ENCODE peak calls at places on chromosome 21, in seven cellular contexts. I, J, D, Q, Y, H and S are unnamed samples.

GRCh38 chr21:17780539-17780938 is 38.6 kb downstream of the C21orf91 start:
- DNase-seq in H (no peak), I (no peak), J (no peak), D (no peak), Q (peak; percentile 8), Y (peak; percentile 13), S (no peak)

GRCh38 chr21:40976198-40977114 is 129.5 kb upstream of the DSCAM start:
- DNase-seq in Q (no peak), Y (no peak), H (no peak), J (no peak), I (no peak), D (no peak), S (no peak)

GRCh38 chr21:41167348-41168342 is at the start of gene BACE2:
- DNase-seq in H (peak; percentile 2), J (peak; percentile 68), D (no peak), I (peak; percentile 75), Y (peak; percentile 72), Q (peak; percentile 80), S (peak; percentile 90)

GRCh38 chr21:14040386-14040785 is 170.4 kb downstream of the LIPI start:
- DNase-seq in D (no peak), Q (no peak), Y (no peak), H (no peak), J (no peak), I (no peak), S (no peak)

GRCh38 chr21:35366348-35367085 is 317.4 kb upstream of the RUNX1 start:
- DNase-seq in H (peak; percentile 35), I (no peak), J (peak; percentile 54), Y (no peak), Q (no peak), D (no peak), S (no peak)

GRCh38 chr21:39564200-39564599 is 48.5 kb upstream of the B3GALT5 start:
- DNase-seq in H (no peak), Q (no peak), I (no peak), D (no peak), J (no peak), Y (no peak), S (no peak)

GRCh38 chr21:14361958-14362357 is 21.0 kb downstream of the HSPA13 start:
- DNase-seq in Q (no peak), D (no peak), H (no peak), I (no peak), J (no peak), Y (peak; percentile 73), S (no peak)

GRCh38 chr21:30880914-30881313 is 466 bp downstream of the KRTAP11-1 start:
- DNase-seq in Y (no peak), I (no peak), J (no peak), H (no peak), D (no peak), Q (no peak), S (no peak)

GRCh38 chr21:17451364-17451869 is 61.4 kb upstream of the CXADR start:
- DNase-seq in I (no peak), H (peak; percentile 73), Q (no peak), D (no peak), J (peak; percentile 89), Y (peak; percentile 56), S (no peak)

GRCh38 chr21:31570824-31571425 is 88.6 kb upstream of the SOD1 start:
- DNase-seq in I (no peak), D (no peak), J (no peak), H (no peak), Q (no peak), Y (no peak), S (no peak)

GRCh38 chr21:25283720-25284119 is 323.6 kb downstream of the MRPL39 start:
- DNase-seq in Y (peak; percentile 5), H (no peak), J (peak; percentile 56), D (no peak), I (no peak), Q (peak; percentile 77), S (peak; percentile 49)

GRCh38 chr21:46624050-46624449 is 11.4 kb upstream of the PRMT2 start:
- DNase-seq in Y (no peak), H (no peak), J (no peak), I (no peak), Q (no peak), D (no peak), S (no peak)

GRCh38 chr21:35614412-35614901 is 445.9 kb downstream of the SETD4 start:
- DNase-seq in J (peak; percentile 39), D (peak; percentile 4), Y (peak; percentile 37), I (no peak), Q (peak; percentile 14), H (no peak), S (no peak)

GRCh38 chr21:32246571-32246970 is 32.3 kb downstream of the MIS18A start:
- DNase-seq in Q (no peak), H (no peak), Y (no peak), J (no peak), I (no peak), D (no peak), S (no peak)

GRCh38 chr21:33036430-33037162 is 10.9 kb downstream of the OLIG2 start:
- DNase-seq in Q (peak; percentile 21), D (no peak), I (no peak), H (peak; percentile 55), Y (peak; percentile 79), J (peak; percentile 71), S (peak; percentile 63)

GRCh38 chr21:41983229-41983628 is 26.9 kb downstream of the ZBTB21 start:
- DNase-seq in Y (no peak), I (no peak), Q (no peak), H (no peak), J (no peak), D (no peak), S (no peak)

GRCh38 chr21:32611471-32611997 is 643 bp downstream of the CFAP298 start:
- DNase-seq in Y (peak; percentile 39), H (peak; percentile 59), D (no peak), J (peak; percentile 18), I (peak; percentile 50), Q (peak; percentile 42), S (peak; percentile 63)

GRCh38 chr21:34166468-34166867 is 93.1 kb downstream of the MRPS6 start:
- DNase-seq in I (no peak), Y (no peak), D (no peak), J (no peak), H (peak; percentile 42), Q (peak; percentile 56), S (no peak)
- H3K4me1 ChIP-seq in I (no peaks in the 10 kb centered on the region), Y (no peaks in the 10 kb centered on the region), D (no peaks in the 10 kb centered on the region), J (no peaks in the 10 kb centered on the region), H (no peaks in the 10 kb centered on the region), Q (no peaks in the 10 kb centered on the region), S (no peaks in the 10 kb centered on the region)

DNA sequence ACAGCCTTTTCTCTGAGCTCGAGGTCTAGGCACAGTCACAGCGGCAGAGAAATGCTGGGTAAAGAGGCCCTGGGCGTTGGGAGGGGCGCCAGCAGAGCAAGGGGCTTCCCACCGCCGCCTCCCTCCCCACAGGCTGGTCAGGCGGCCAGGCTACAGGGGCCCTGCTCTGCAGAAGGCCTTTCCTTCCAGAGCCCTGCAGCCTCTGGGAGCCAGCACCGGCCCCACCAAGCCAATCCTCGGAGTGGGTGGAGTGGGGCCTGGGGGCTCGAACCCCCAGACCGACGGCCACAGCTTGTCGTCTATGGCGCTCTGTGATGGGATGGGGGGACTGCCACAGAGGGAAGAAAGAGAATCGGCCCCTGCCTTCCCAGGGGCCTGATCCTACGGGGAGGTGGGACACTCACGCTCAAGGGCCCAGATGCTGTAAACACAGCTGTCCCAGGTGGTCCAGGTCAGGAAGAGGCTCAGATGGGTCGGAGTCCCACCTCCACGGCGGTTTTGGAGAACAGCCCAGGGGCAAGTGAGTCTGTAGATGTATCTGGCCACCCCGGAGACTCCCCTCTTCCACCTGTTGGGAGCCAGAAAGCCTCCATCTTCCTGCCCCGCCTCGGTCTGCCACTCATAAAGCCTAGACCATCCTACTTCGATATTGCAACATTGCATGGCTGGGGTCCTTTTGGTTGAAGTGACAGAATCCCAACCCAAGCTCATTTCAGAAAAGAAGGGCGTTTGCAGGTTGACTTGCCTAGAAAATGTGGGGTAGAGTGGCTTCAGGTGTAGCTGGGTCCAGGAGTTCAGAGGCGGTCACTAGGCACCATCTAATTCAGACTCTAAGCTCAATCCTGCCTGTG is 95.6 kb downstream of the SIK1 start:
- DNase-seq in Q (no peak), D (no peak), Y (no peak), I (no peak), H (no peak), J (no peak), S (no peak)
- H3K9ac ChIP-seq in Q (no peak overlapping the region), D (no peak overlapping the region), Y (peak overlapping the region; percentile 20), I (no peak overlapping the region), H (no peak overlapping the region), J (no peak overlapping the region), S (no peak overlapping the region)

GRCh38 chr21:45297869-45298268 is 10.2 kb upstream of the POFUT2 start:
- DNase-seq in Y (no peak), Q (no peak), J (no peak), D (no peak), H (no peak), I (no peak), S (no peak)

GRCh38 chr21:45295576-45296365 is 8.1 kb upstream of the POFUT2 start:
- DNase-seq in I (no peak), D (no peak), Q (no peak), Y (no peak), H (peak; percentile 97), J (peak; percentile 91), S (peak; percentile 35)

GRCh38 chr21:45296638-45297037 is 8.9 kb upstream of the POFUT2 start:
- DNase-seq in Y (no peak), I (no peak), J (no peak), Q (no peak), H (no peak), D (no peak), S (no peak)

GRCh38 chr21:45299026-45299863 is 11.6 kb upstream of the POFUT2 start:
- DNase-seq in Y (no peak), H (peak; percentile 94), J (no peak), I (peak; percentile 75), D (no peak), Q (no peak), S (peak; percentile 32)

DNA sequence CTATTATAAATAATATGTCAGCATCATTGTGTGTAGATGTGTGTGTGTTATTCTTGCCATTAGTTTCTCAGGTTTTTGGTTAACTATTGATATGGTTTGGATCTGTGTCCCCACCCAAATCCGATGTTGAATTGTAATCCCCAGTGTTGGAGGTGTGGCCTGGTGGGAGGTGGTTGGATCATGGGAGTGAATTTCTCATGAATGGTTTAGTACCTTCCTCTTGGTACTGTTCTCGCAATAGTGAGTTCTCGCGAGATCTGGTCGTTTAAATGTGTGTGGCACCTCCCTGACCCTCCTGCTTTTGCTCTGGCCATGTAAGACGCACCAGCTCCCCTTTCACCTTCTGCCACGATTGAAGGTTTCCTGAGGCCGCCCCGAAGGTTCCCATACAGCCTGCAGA is 9.6 kb upstream of the POFUT2 start:
- DNase-seq in J (no peak), D (no peak), Y (no peak), H (no peak), Q (no peak), I (no peak), S (peak; percentile 26)
- H3K4me1 ChIP-seq in J (peaks cover 46% of the 10 kb centered on the region), D (peaks cover 11% of the 10 kb centered on the region), Y (peaks cover 37% of the 10 kb centered on the region), H (peaks cover 50% of the 10 kb centered on the region), Q (peaks cover 5% of the 10 kb centered on the region), I (peaks cover 21% of the 10 kb centered on the region), S (peaks cover 10% of the 10 kb centered on the region)

DNA sequence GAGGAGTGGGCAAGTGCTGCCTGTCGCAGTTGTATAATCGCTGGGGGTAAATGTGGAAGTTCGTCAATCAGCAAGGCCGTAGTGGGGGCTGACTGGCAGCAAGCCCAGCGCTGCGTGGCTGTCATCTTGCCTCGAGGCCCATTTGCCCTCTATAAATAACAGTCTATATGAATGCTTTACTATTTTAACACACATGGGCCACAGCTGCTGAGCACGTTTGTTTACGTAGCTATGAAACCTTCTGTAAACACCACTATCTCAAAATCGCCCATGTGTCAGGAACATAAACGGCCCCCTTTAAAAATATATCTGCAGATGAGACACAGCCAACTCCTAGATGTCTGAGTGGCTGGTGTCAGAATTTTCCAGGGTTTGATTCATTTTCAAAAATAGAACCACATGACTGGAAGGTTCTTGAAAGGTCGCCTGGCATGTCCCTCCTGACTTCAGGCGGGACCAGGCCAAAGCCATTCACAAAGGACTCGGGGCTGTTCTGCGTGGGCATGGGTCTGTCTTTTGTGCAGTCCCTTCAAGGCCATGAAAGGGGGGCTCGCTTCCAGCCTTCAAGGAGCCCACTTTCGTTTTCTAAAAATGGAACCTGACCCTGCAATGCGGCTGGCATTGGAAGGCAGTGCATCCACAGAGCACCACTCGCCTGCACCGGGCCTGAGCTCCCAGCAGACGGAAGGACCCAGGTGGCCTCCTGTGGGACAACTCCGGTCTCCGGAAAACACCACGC is 205.5 kb downstream of the KCNJ6 start:
- DNase-seq in Q (no peak), I (no peak), D (no peak), H (peak; percentile 90), Y (no peak), J (peak; percentile 68), S (no peak)
- H3K9ac ChIP-seq in Q (no peak overlapping the region), I (peak overlapping the region; percentile 58), D (no peak overlapping the region), H (no peak overlapping the region), Y (no peak overlapping the region), J (no peak overlapping the region), S (no peak overlapping the region)